ENCODE peak calls at places on chromosomes 16 and 17, in five cellular contexts. U, J, S, T and L are unnamed samples.

GRCh38 chr16:81931927-81932326 is 79.3 kb downstream of the SDR42E1 start:
- DNase-seq in S (no peak), U (no peak), T (no peak), J (no peak), L (no peak)

GRCh38 chr16:57530104-57530522 is 6.3 kb downstream of the CCDC102A start:
- DNase-seq in J (no peak), T (peak), S (no peak), U (no peak), L (peak)

GRCh38 chr17:4358154-4358553 is 8.3 kb downstream of the UBE2G1 start:
- DNase-seq in S (no peak), U (no peak), T (no peak), J (no peak), L (no peak)

GRCh38 chr16:68481636-68482035 is 33.3 kb upstream of the SMPD3 start:
- DNase-seq in S (no peak), U (no peak), T (no peak), J (no peak), L (no peak)

GRCh38 chr17:43530303-43531081 is 15.6 kb downstream of the ETV4 start:
- DNase-seq in J (peak), S (peak), T (peak), U (peak), L (peak)

GRCh38 chr17:14395255-14395654 is 94.4 kb downstream of the HS3ST3B1 start:
- DNase-seq in U (no peak), T (no peak), J (no peak), S (no peak), L (no peak)

GRCh38 chr17:19000531-19001011 is 4.0 kb downstream of the FAM83G start:
- DNase-seq in U (no peak), T (peak), S (no peak), J (no peak), L (no peak)

GRCh38 chr17:43175213-43176118 is 4.5 kb downstream of the NBR1 start:
- DNase-seq in T (no peak), U (no peak), J (no peak), S (no peak), L (no peak)

GRCh38 chr17:72134560-72135399 is 14.0 kb downstream of the SOX9 start:
- DNase-seq in J (no peak), U (no peak), T (no peak), S (no peak), L (no peak)

GRCh38 chr17:65456368-65457151 is 104.9 kb downstream of the AXIN2 start:
- DNase-seq in S (no peak), J (no peak), U (no peak), T (no peak), L (no peak)

GRCh38 chr16:27245276-27246231 is 23.0 kb downstream of the NSMCE1 start:
- DNase-seq in T (peak), J (no peak), S (no peak), U (no peak), L (no peak)

GRCh38 chr17:34098712-34099111 is 156.4 kb upstream of the CCL2 start:
- DNase-seq in S (no peak), U (no peak), T (no peak), J (no peak), L (no peak)

GRCh38 chr17:4947411-4948165 is 742 bp downstream of the PFN1 start:
- DNase-seq in T (peak), S (peak), U (peak), J (peak), L (peak)

GRCh38 chr16:87295259-87295658 is 21.9 kb downstream of the C16orf95 start:
- DNase-seq in T (no peak), S (no peak), J (no peak), U (peak), L (peak)

GRCh38 chr17:9409026-9409425 is 166.6 kb downstream of the STX8 start:
- DNase-seq in S (peak), U (no peak), J (no peak), T (no peak), L (no peak)

GRCh38 chr16:3832669-3833068 is 47.8 kb downstream of the CREBBP start:
- DNase-seq in T (no peak), S (no peak), U (no peak), J (no peak), L (no peak)

GRCh38 chr16:68359398-68360191 is 48.8 kb downstream of the PRMT7 start:
- DNase-seq in U (no peak), S (no peak), T (no peak), J (no peak), L (no peak)

GRCh38 chr16:31452631-31453106 is 6.6 kb upstream of the ARMC5 start:
- DNase-seq in U (no peak), T (peak), S (no peak), J (no peak), L (peak)

GRCh38 chr17:44655983-44656700 is at the start of gene MEIOC:
- DNase-seq in U (peak), S (no peak), J (peak), T (no peak), L (peak)

GRCh38 chr17:68310141-68310540 is 18.8 kb downstream of the ARSG start:
- DNase-seq in T (no peak), J (no peak), S (no peak), U (no peak), L (no peak)

GRCh38 chr17:51230306-51230705 is 29.5 kb downstream of the MBTD1 start:
- DNase-seq in J (no peak), U (no peak), T (no peak), S (no peak), L (no peak)

GRCh38 chr17:30380106-30380420 is 1.3 kb downstream of the CPD start:
- DNase-seq in T (no peak), S (no peak), U (no peak), J (no peak), L (no peak)

GRCh38 chr16:88392111-88392510 is 9.4 kb downstream of the ZNF469 start:
- DNase-seq in J (no peak), U (no peak), S (no peak), T (no peak), L (no peak)